ENCODE peak calls at places on chromosomes 13 and 19, in five cellular contexts. U, C, S, T and D are unnamed samples.

GRCh38 chr13:103528437-103528836 is 462.2 kb upstream of the SLC10A2 start:
- DNase-seq in U (no peak), T (no peak), S (no peak), C (no peak), D (no peak)

GRCh38 chr19:5154129-5154798 is 185.4 kb downstream of the KDM4B start:
- DNase-seq in T (peak), S (peak), U (no peak), C (no peak), D (peak)

GRCh38 chr19:10209305-10209704 is 14.6 kb upstream of the DNMT1 start:
- DNase-seq in S (no peak), T (no peak), U (no peak), C (peak), D (no peak)

GRCh38 chr19:50658438-50659317 is 9.4 kb downstream of the C19orf81 start:
- DNase-seq in T (peak), U (no peak), S (peak), C (peak), D (peak)

GRCh38 chr13:110677731-110678545 is 28.0 kb downstream of the CARS2 start:
- DNase-seq in C (no peak), U (no peak), T (no peak), S (no peak), D (no peak)

GRCh38 chr19:50975766-50976165 is 6.4 kb upstream of the KLK6 start:
- DNase-seq in S (no peak), T (no peak), C (peak), U (no peak), D (no peak)

GRCh38 chr13:30551194-30551593 is 66.5 kb upstream of the USPL1 start:
- DNase-seq in U (peak), T (no peak), C (peak), S (no peak), D (no peak)

GRCh38 chr13:107767119-107767518 is 448.2 kb downstream of the LIG4 start:
- DNase-seq in U (no peak), C (no peak), T (no peak), S (no peak), D (no peak)

GRCh38 chr19:17076539-17076919 is 952 bp downstream of the MYO9B start:
- DNase-seq in T (no peak), U (peak), S (no peak), C (peak), D (peak)

GRCh38 chr19:46180701-46181385 is 32.8 kb downstream of the IGFL2 start:
- DNase-seq in U (no peak), C (peak), T (no peak), S (no peak), D (no peak)

GRCh38 chr13:84096221-84096620 is 213.9 kb upstream of the SLITRK1 start:
- DNase-seq in T (no peak), U (no peak), S (no peak), C (no peak), D (no peak)

GRCh38 chr13:48864100-48864499 is 111.6 kb upstream of the FNDC3A start:
- DNase-seq in T (no peak), C (no peak), S (no peak), U (no peak), D (no peak)

GRCh38 chr19:35468637-35469036 is 20.6 kb downstream of the FFAR2 start:
- DNase-seq in U (peak), T (peak), C (peak), S (no peak), D (no peak)

GRCh38 chr19:50794778-50795664 is 4.8 kb downstream of the ACP4 start:
- DNase-seq in C (no peak), U (no peak), S (no peak), T (no peak), D (no peak)

GRCh38 chr13:23866420-23867026 is 22.7 kb downstream of the MIPEP start:
- DNase-seq in U (no peak), C (peak), T (no peak), S (no peak), D (peak)

GRCh38 chr19:18112989-18113478 is 15.5 kb downstream of the MAST3 start:
- DNase-seq in S (peak), T (peak), U (peak), C (peak), D (peak)

GRCh38 chr19:2248136-2249009 is 750 bp upstream of the AMH start:
- DNase-seq in T (no peak), U (no peak), S (no peak), C (no peak), D (no peak)

GRCh38 chr19:3836887-3837286 is 32.0 kb downstream of the ZFR2 start:
- DNase-seq in C (no peak), T (no peak), U (no peak), S (no peak), D (no peak)

GRCh38 chr19:46697142-46697960 is 19.6 kb downstream of the PRKD2 start:
- DNase-seq in S (peak), U (no peak), T (peak), C (peak), D (peak)

GRCh38 chr13:79455331-79455730 is 25.6 kb upstream of the NDFIP2 start:
- DNase-seq in C (no peak), T (no peak), S (no peak), U (no peak), D (no peak)

GRCh38 chr19:14632286-14632685 is 42.4 kb downstream of the ADGRE3 start:
- DNase-seq in C (peak), S (no peak), U (no peak), T (no peak), D (no peak)

GRCh38 chr13:113860579-113861432 is 3.1 kb downstream of the GAS6 start:
- DNase-seq in C (no peak), T (no peak), S (peak), U (no peak), D (no peak)

GRCh38 chr13:112820318-112820717 is 130.5 kb downstream of the ATP11A start:
- DNase-seq in S (no peak), C (no peak), U (no peak), T (no peak), D (no peak)

GRCh38 chr19:42066075-42066754 is 3.8 kb downstream of the GRIK5 start:
- DNase-seq in C (peak), T (no peak), S (no peak), U (no peak), D (peak)

GRCh38 chr13:113135281-113135760 is 12.7 kb downstream of the F10 start:
- DNase-seq in T (no peak), S (no peak), U (no peak), C (no peak), D (no peak)

GRCh38 chr19:48680436-48681126 is 7.8 kb upstream of the NTN5 start:
- DNase-seq in S (no peak), U (no peak), T (no peak), C (no peak), D (no peak)

GRCh38 chr19:5839312-5840017 is at the start of gene FUT6:
- DNase-seq in S (no peak), U (no peak), T (no peak), C (no peak), D (no peak)

GRCh38 chr19:48506138-48506733 is 5.4 kb downstream of the LMTK3 start:
- DNase-seq in S (no peak), U (peak), T (no peak), C (peak), D (no peak)

GRCh38 chr13:74062933-74063332 is 71.3 kb downstream of the KLF12 start:
- DNase-seq in S (no peak), T (peak), U (no peak), C (peak), D (no peak)

GRCh38 chr13:54305377-54305776 is 1276.8 kb downstream of the OLFM4 start:
- DNase-seq in T (no peak), U (no peak), S (no peak), C (no peak), D (no peak)

GRCh38 chr19:14433454-14434156 is 499 bp downstream of the PKN1 start:
- DNase-seq in C (no peak), T (no peak), U (peak), S (no peak), D (no peak)

GRCh38 chr13:99464441-99464949 is 36.8 kb upstream of the TM9SF2 start:
- DNase-seq in S (no peak), T (no peak), C (no peak), U (peak), D (no peak)